ENCODE peak calls at places on chromosomes 13 and 19, in six cellular contexts. C, A, S, K, L and I are unnamed samples.

GRCh38 chr13:45198924-45199323 is 1.9 kb downstream of the KCTD4 start:
- DNase-seq in C (no peak), A (no peak), L (no peak), S (no peak), K (no peak), I (no peak)

GRCh38 chr13:99382428-99383133 is 75.4 kb upstream of the GPR183 start:
- DNase-seq in K (no peak), S (no peak), L (no peak), A (no peak), C (no peak), I (no peak)

GRCh38 chr19:6590458-6591319 is at the start of gene CD70:
- DNase-seq in S (no peak), L (peak), A (peak), C (peak), K (peak), I (peak)

GRCh38 chr19:10603873-10604459 is 16.9 kb upstream of the AP1M2 start:
- DNase-seq in C (no peak), A (no peak), K (no peak), L (no peak), S (no peak), I (no peak)

GRCh38 chr19:10259162-10259905 is 7.3 kb downstream of the MRPL4 start:
- DNase-seq in K (peak), C (peak), A (peak), L (peak), S (peak), I (peak)

GRCh38 chr19:13022859-13023636 is 27.8 kb downstream of the NFIX start:
- DNase-seq in S (peak), K (no peak), A (no peak), L (peak), C (peak), I (peak)

GRCh38 chr19:47406711-47407416 is 12.5 kb downstream of the MEIS3 start:
- DNase-seq in K (no peak), C (peak), L (no peak), A (no peak), S (no peak), I (no peak)

GRCh38 chr19:49301866-49302252 is 23.1 kb downstream of the SLC6A16 start:
- DNase-seq in A (no peak), S (no peak), L (no peak), C (no peak), K (no peak), I (no peak)

GRCh38 chr19:38639679-38640078 is 7.8 kb upstream of the ACTN4 start:
- DNase-seq in K (no peak), A (no peak), L (no peak), C (no peak), S (no peak), I (no peak)